ENCODE peak calls at places on chromosomes 16 and 17, in ten cellular contexts. K is OCI-LY7, W is HAP-1, E is HFF-Myc, P is SK-N-SH, T is Peyer's patch, Y is small intestine, G is GM23338, S is AG10803, U is testis. L is an unnamed sample.

GRCh38 chr16:48575471-48576050 is 34.4 kb downstream of the N4BP1 start:
- DNase-seq in P (no peak), S (no peak), Y (no peak), G (no peak), E (no peak), U (no peak), T (no peak), W (no peak), K (no peak), L (no peak)

GRCh38 chr16:56617212-56618085 is 8.1 kb upstream of the MT1E start:
- DNase-seq in T (peak; percentile 77), K (no peak), W (no peak), E (no peak), Y (peak; percentile 71), P (no peak), G (peak; percentile 70), S (peak; percentile 75), U (peak; percentile 66), L (no peak)

GRCh38 chr17:17159571-17159970 is 46.6 kb downstream of the PLD6 start:
- DNase-seq in P (no peak), W (no peak), G (no peak), Y (no peak), T (no peak), U (no peak), E (no peak), S (no peak), K (no peak), L (no peak)

GRCh38 chr17:18182190-18182977 is 1.2 kb upstream of the ALKBH5 start:
- DNase-seq in U (peak; percentile 67), P (no peak), G (peak; percentile 34), E (no peak), S (no peak), K (no peak), W (no peak), Y (peak; percentile 71), T (peak; percentile 56), L (no peak)

GRCh38 chr17:47305302-47305923 is 18.3 kb upstream of the EFCAB13 start:
- DNase-seq in U (no peak), S (peak; percentile 98), E (peak; percentile 87), Y (no peak), T (no peak), P (no peak), W (no peak), G (no peak), K (no peak), L (no peak)

GRCh38 chr16:72924918-72925630 is 122.9 kb downstream of the ZFHX3 start:
- DNase-seq in T (no peak), Y (no peak), P (no peak), U (no peak), E (no peak), G (no peak), S (no peak), K (no peak), W (no peak), L (no peak)

GRCh38 chr17:15087946-15088345 is 177.2 kb downstream of the PMP22 start:
- DNase-seq in W (no peak), E (no peak), T (no peak), Y (no peak), G (no peak), K (no peak), P (no peak), U (no peak), S (no peak), L (no peak)

GRCh38 chr16:15739940-15740339 is 89.9 kb downstream of the NDE1 start:
- DNase-seq in G (no peak), T (no peak), P (no peak), K (no peak), E (no peak), W (no peak), Y (no peak), U (peak; percentile 42), S (no peak), L (no peak)

GRCh38 chr16:31221357-31222160 is 4.6 kb upstream of the PYDC1 start:
- DNase-seq in Y (peak; percentile 68), K (no peak), T (no peak), S (no peak), G (no peak), E (no peak), P (no peak), U (no peak), W (no peak), L (no peak)

GRCh38 chr17:39794249-39794970 is 56.7 kb downstream of the GRB7 start:
- DNase-seq in K (peak; percentile 97), W (no peak), T (peak; percentile 87), Y (no peak), G (no peak), P (no peak), S (no peak), U (no peak), E (no peak), L (no peak)

GRCh38 chr17:16988749-16989229 is 16.9 kb upstream of the TNFRSF13B start:
- DNase-seq in W (no peak), P (no peak), Y (no peak), T (peak; percentile 57), K (no peak), G (no peak), S (no peak), E (no peak), U (no peak), L (no peak)

GRCh38 chr17:10278218-10278617 is 79.8 kb upstream of the GAS7 start:
- DNase-seq in G (peak; percentile 37), S (no peak), P (no peak), W (no peak), T (no peak), U (no peak), Y (no peak), E (no peak), K (no peak), L (no peak)

GRCh38 chr16:68664297-68664696 is 19.2 kb downstream of the CDH3 start:
- DNase-seq in W (no peak), Y (no peak), K (no peak), T (no peak), P (no peak), G (no peak), E (no peak), U (no peak), S (no peak), L (no peak)

DNA sequence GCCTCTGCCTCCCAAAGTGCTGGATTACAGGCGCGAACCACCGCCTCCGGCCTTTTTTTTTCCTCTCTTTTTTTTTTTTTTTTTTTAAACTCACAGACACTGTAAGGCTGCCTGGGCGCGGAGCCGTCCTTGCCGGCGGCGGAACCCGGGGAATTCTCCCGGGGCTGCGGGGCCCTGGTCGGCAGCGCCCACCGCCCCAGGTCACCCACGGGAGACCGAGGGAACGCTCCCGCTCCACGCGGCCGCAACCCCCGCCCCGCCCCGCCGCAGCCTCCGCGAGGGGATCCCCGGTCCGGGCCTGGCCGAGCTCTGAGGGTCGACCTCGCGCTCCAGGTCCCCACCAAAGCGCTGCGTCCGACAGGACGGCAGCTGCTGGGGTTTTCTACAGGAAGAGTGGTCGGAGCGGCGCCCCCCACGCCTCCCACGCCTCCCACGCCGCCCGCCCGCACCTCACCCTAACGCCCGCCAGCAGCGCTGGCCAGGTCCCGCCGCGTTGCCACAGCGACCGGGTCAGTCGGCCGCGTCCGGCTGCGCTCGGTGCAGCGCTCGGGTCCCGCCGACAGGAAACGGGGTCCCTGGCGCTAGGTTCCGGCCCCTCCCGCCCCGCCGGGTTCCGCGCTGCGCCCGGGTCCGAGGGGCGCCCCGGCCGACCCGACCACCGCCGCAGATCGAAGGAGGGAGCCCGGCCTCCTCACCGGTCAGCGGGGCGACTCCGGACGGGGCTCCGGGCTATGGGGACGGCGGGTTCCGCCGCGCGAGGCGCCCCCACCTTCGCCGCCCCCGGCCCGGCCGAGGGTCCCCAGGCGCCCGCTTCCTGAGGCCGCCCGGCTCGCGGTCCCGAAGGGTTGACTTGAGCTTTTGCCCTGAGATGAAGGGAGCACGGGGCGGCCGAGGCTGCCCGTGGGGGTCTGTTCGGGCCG is at the start of gene CCDC57:
- DNase-seq in W (peak; percentile 87), P (peak; percentile 99), Y (peak; percentile 74), U (peak; percentile 81), S (peak; percentile 77), E (no peak), K (peak; percentile 90), G (peak; percentile 83), T (peak; percentile 88), L (peak; percentile 92)
- H3K4me3 ChIP-seq in W (peak within 1 kb of the TSS; percentile 79), P (peak within 1 kb of the TSS; percentile 76), Y (peak within 1 kb of the TSS; percentile 78), U (peak within 1 kb of the TSS; percentile 88), S (peak within 1 kb of the TSS; percentile 66), E (peak within 1 kb of the TSS; percentile 72), K (peak within 1 kb of the TSS; percentile 86), G (peak within 1 kb of the TSS; percentile 80), T (peak within 1 kb of the TSS; percentile 49), L (peak within 1 kb of the TSS; percentile 77)

DNA sequence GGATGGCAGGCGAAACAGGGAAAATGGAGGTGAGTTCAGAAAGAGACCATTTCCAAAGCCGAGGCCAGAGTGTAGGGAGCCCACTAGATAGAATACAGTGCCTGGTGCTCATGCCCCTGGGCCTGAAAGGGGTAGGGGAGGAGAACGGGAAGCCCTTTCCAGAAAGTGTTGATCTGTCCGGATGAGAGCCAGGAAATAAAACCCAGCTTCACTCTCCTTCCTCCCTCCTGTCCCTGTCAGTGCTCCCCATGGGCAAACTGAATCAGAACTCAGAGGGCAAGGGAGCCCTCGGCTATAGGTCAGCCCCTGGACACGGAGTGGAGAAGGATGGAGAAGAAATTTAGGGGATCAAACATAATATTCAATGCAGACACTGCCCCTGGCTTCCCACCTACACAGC is 57.7 kb upstream of the RPL38 start:
- DNase-seq in T (no peak), S (no peak), Y (no peak), W (no peak), G (no peak), E (no peak), K (no peak), U (no peak), P (no peak), L (no peak)
- H3K4me3 ChIP-seq in T (no peak overlapping the region), S (no peak overlapping the region), Y (no peak overlapping the region), W (no peak overlapping the region), G (no peak overlapping the region), E (no peak overlapping the region), K (no peak overlapping the region), U (no peak overlapping the region), P (no peak overlapping the region), L (no peak overlapping the region)

DNA sequence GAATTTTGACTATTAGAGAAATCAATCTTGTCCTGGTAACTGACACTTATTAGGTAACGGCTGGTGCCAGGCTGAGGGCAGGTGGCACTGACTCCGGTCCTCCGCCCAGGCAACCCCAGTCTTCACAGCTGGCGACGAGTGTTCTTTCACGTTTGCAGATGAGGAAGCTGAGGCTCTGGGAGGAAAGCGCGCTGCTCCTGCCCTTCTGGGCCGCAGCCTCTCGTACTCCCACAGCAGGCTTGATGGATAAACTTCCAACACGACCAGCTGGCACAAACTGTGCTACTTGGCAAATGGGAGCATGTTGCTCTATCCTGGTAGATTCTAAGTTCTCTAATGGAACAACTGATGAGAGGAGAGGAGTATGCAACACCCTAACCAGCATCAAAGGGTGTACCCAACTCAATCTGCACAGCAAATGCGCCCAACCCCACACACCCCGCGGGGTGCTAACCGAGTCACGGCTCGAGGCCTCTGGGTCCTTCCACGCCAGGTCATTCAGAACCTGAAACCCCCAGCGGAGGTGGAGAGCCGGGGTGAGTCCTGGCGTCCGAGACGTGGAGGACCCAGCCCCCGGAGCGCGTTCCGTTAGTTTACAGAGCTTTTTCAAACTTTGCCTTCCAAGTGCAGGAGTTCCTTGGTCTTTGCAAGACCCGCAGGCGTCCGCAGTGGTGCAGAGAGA is 477 bp upstream of the SLC47A1 start:
- DNase-seq in K (no peak), Y (no peak), E (no peak), W (no peak), T (no peak), S (no peak), U (no peak), G (no peak), P (no peak), L (no peak)
- H3K4me3 ChIP-seq in K (no peak overlapping the region), Y (no peak overlapping the region), E (peak overlapping the region; percentile 45), W (peak overlapping the region; percentile 62), T (peak overlapping the region; percentile 24), S (peak overlapping the region; percentile 17), U (peak overlapping the region; percentile 61), G (peak overlapping the region; percentile 66), P (peak overlapping the region; percentile 57), L (no peak overlapping the region)

GRCh38 chr17:48636177-48637018 is 10.2 kb upstream of the HOXB9 start:
- DNase-seq in E (peak; percentile 33), Y (peak; percentile 29), S (peak; percentile 78), K (peak; percentile 80), P (peak; percentile 91), G (peak; percentile 98), U (peak; percentile 91), W (peak; percentile 96), T (peak; percentile 89), L (peak; percentile 91)
- H3K4me3 ChIP-seq in E (no peak overlapping the region), Y (no peak overlapping the region), S (no peak overlapping the region), K (no peak overlapping the region), P (no peak overlapping the region), G (no peak overlapping the region), U (no peak overlapping the region), W (no peak overlapping the region), T (no peak overlapping the region), L (no peak overlapping the region)